ENCODE peak calls at places on chromosomes 7 and 10, in five cellular contexts. One of them, this sample, is unnamed.
A peak's percentile ranks its signal among the peaks of the same experiment; 100 is the strongest.

GRCh38 chr10:11176746-11177145 is 159.1 kb downstream of the CELF2 start:
- DNase-seq in NCI-H2081: no peak
- DNase-seq in NCI-H748 treated with DMSO at 0.1 percent for 48 hours: no peak
- DNase-seq in T1000: no peak
- DNase-seq in naive thymus-derived CD4-positive, alpha-beta T cell: no peak
- DNase-seq in this sample: no peak

GRCh38 chr7:78232806-78233205 is 434.2 kb downstream of the PHTF2 start:
- DNase-seq in NCI-H748 treated with DMSO at 0.1 percent for 48 hours: no peak
- DNase-seq in NCI-H2081: no peak
- DNase-seq in T1000: no peak
- DNase-seq in naive thymus-derived CD4-positive, alpha-beta T cell: no peak
- DNase-seq in this sample: no peak

GRCh38 chr10:36630267-36630666 is 495.1 kb upstream of the ANKRD30A start:
- DNase-seq in NCI-H748 treated with DMSO at 0.1 percent for 48 hours: no peak
- DNase-seq in NCI-H2081: no peak
- DNase-seq in naive thymus-derived CD4-positive, alpha-beta T cell: no peak
- DNase-seq in T1000: no peak
- DNase-seq in this sample: no peak

GRCh38 chr10:57096044-57096443 is 735.0 kb upstream of the ZWINT start:
- DNase-seq in T1000: no peak
- DNase-seq in NCI-H2081: no peak
- DNase-seq in NCI-H748 treated with DMSO at 0.1 percent for 48 hours: no peak
- DNase-seq in naive thymus-derived CD4-positive, alpha-beta T cell: no peak
- DNase-seq in this sample: no peak

GRCh38 chr10:15748137-15748536 is 28.4 kb upstream of the ITGA8 start:
- DNase-seq in naive thymus-derived CD4-positive, alpha-beta T cell: no peak
- DNase-seq in T1000: no peak
- DNase-seq in NCI-H2081: no peak
- DNase-seq in NCI-H748 treated with DMSO at 0.1 percent for 48 hours: no peak
- DNase-seq in this sample: no peak

GRCh38 chr7:121080913-121081326 is 92.4 kb downstream of the CPED1 start:
- DNase-seq in T1000: no peak
- DNase-seq in naive thymus-derived CD4-positive, alpha-beta T cell: no peak
- DNase-seq in NCI-H748 treated with DMSO at 0.1 percent for 48 hours: no peak
- DNase-seq in NCI-H2081: no peak
- DNase-seq in this sample: no peak

GRCh38 chr7:157540606-157541294 is 203.9 kb downstream of the DNAJB6 start:
- DNase-seq in T1000: no peak
- DNase-seq in NCI-H748 treated with DMSO at 0.1 percent for 48 hours: peak; percentile 21
- DNase-seq in naive thymus-derived CD4-positive, alpha-beta T cell: no peak
- DNase-seq in NCI-H2081: no peak
- DNase-seq in this sample: no peak

GRCh38 chr7:17599733-17600685 is 301.6 kb downstream of the AHR start:
- DNase-seq in NCI-H748 treated with DMSO at 0.1 percent for 48 hours: peak; percentile 26
- DNase-seq in naive thymus-derived CD4-positive, alpha-beta T cell: no peak
- DNase-seq in T1000: peak; percentile 52
- DNase-seq in NCI-H2081: peak; percentile 94
- DNase-seq in this sample: peak; percentile 78

GRCh38 chr10:71630168-71630567 is 89.4 kb downstream of the C10orf105 start:
- DNase-seq in naive thymus-derived CD4-positive, alpha-beta T cell: no peak
- DNase-seq in NCI-H2081: no peak
- DNase-seq in NCI-H748 treated with DMSO at 0.1 percent for 48 hours: no peak
- DNase-seq in T1000: no peak
- DNase-seq in this sample: no peak

GRCh38 chr7:50626286-50626685 is 61.1 kb upstream of the DDC start:
- DNase-seq in NCI-H748 treated with DMSO at 0.1 percent for 48 hours: no peak
- DNase-seq in NCI-H2081: no peak
- DNase-seq in T1000: no peak
- DNase-seq in naive thymus-derived CD4-positive, alpha-beta T cell: no peak
- DNase-seq in this sample: no peak

GRCh38 chr10:114665873-114666272 is 7.8 kb upstream of the ABLIM1 start:
- DNase-seq in NCI-H2081: no peak
- DNase-seq in naive thymus-derived CD4-positive, alpha-beta T cell: no peak
- DNase-seq in NCI-H748 treated with DMSO at 0.1 percent for 48 hours: no peak
- DNase-seq in T1000: no peak
- DNase-seq in this sample: no peak

GRCh38 chr10:90857635-90858488 is at the start of gene HTR7:
- DNase-seq in NCI-H2081: peak; percentile 56
- DNase-seq in T1000: peak; percentile 69
- DNase-seq in NCI-H748 treated with DMSO at 0.1 percent for 48 hours: no peak
- DNase-seq in naive thymus-derived CD4-positive, alpha-beta T cell: peak; percentile 75
- DNase-seq in this sample: peak; percentile 80

This sample was measured in SJSA1.